ENCODE peak calls at places on chromosomes 11 and 22, in four cellular contexts. W, X, G and V are unnamed samples.

GRCh38 chr11:104556606-104557301 is 341.5 kb downstream of the CASP12 start:
- DNase-seq in G (no peak), W (no peak), X (no peak), V (no peak)

GRCh38 chr11:126465573-126466287 is 110.2 kb downstream of the ST3GAL4 start:
- DNase-seq in W (no peak), X (no peak), G (no peak), V (no peak)

GRCh38 chr22:35961480-35961902 is 67.1 kb downstream of the RBFOX2 start:
- DNase-seq in G (no peak), W (peak; percentile 86), X (peak; percentile 96), V (peak; percentile 13)

GRCh38 chr11:6635082-6635932 is 16.1 kb upstream of the TPP1 start:
- DNase-seq in G (no peak), W (no peak), X (no peak), V (no peak)

GRCh38 chr22:17501679-17502285 is 61.5 kb upstream of the SLC25A18 start:
- DNase-seq in G (peak; percentile 73), X (peak; percentile 81), W (peak; percentile 67), V (no peak)

GRCh38 chr11:32706985-32707736 is 87.3 kb downstream of the CCDC73 start:
- DNase-seq in G (peak; percentile 85), W (no peak), X (no peak), V (no peak)

GRCh38 chr11:73100578-73100977 is 41.5 kb downstream of the FCHSD2 start:
- DNase-seq in X (peak; percentile 65), W (no peak), G (no peak), V (no peak)

GRCh38 chr11:86064236-86064803 is 4.6 kb downstream of the PICALM start:
- DNase-seq in G (peak; percentile 35), W (no peak), X (no peak), V (no peak)

GRCh38 chr11:68843703-68844312 is 2.1 kb upstream of the CPT1A start:
- DNase-seq in W (peak; percentile 57), G (peak; percentile 89), X (peak; percentile 92), V (no peak)

GRCh38 chr11:73386026-73386425 is 9.8 kb downstream of the RELT start:
- DNase-seq in X (no peak), G (no peak), W (no peak), V (no peak)

GRCh38 chr22:50271519-50271970 is 1.4 kb upstream of the MAPK11 start:
- DNase-seq in G (peak; percentile 56), W (peak; percentile 96), X (peak; percentile 69), V (no peak)

GRCh38 chr11:77506857-77507256 is 33.0 kb upstream of the PAK1 start:
- DNase-seq in G (peak; percentile 96), X (no peak), W (no peak), V (no peak)

GRCh38 chr11:15714641-15715399 is 600.1 kb downstream of the INSC start:
- DNase-seq in X (no peak), G (no peak), W (no peak), V (no peak)

GRCh38 chr22:45473626-45474237 is 29.0 kb upstream of the FBLN1 start:
- DNase-seq in G (no peak), W (peak; percentile 27), X (no peak), V (no peak)

GRCh38 chr11:70719516-70719915 is 321.2 kb downstream of the CTTN start:
- DNase-seq in X (no peak), G (no peak), W (no peak), V (no peak)

GRCh38 chr11:68691402-68691784 is 7.0 kb downstream of the GAL start:
- DNase-seq in W (no peak), G (no peak), X (no peak), V (no peak)

GRCh38 chr11:114284914-114285313 is 11.3 kb upstream of the NNMT start:
- DNase-seq in W (no peak), G (no peak), X (no peak), V (no peak)

GRCh38 chr11:109309153-109309552 is 112.8 kb upstream of the C11orf87 start:
- DNase-seq in G (peak; percentile 14), X (no peak), W (no peak), V (no peak)

GRCh38 chr11:1117970-1118369 is 39.8 kb upstream of the MUC5AC start:
- DNase-seq in G (no peak), W (no peak), X (no peak), V (no peak)

GRCh38 chr11:8342821-8343681 is 79.4 kb upstream of the LMO1 start:
- DNase-seq in W (no peak), X (no peak), G (peak; percentile 79), V (no peak)

GRCh38 chr22:48459259-48459658 is 1368.4 kb downstream of the BRD1 start:
- DNase-seq in X (no peak), W (no peak), G (no peak), V (no peak)

GRCh38 chr11:37504066-37504611 is 906.1 kb upstream of the RAG2 start:
- DNase-seq in G (peak; percentile 92), W (peak; percentile 46), X (peak; percentile 0), V (no peak)

GRCh38 chr11:92048415-92048814 is 176.2 kb upstream of the FAT3 start:
- DNase-seq in G (no peak), W (no peak), X (no peak), V (no peak)

GRCh38 chr22:37178350-37179125 is 9.5 kb downstream of the C1QTNF6 start:
- DNase-seq in W (peak; percentile 85), X (no peak), G (no peak), V (no peak)

GRCh38 chr11:31641477-31642062 is 132.0 kb downstream of the ELP4 start:
- DNase-seq in G (peak; percentile 70), W (peak; percentile 74), X (peak; percentile 86), V (no peak)

GRCh38 chr11:10498022-10498400 is 42.9 kb downstream of the AMPD3 start:
- DNase-seq in G (no peak), X (no peak), W (no peak), V (no peak)

GRCh38 chr11:130527648-130528300 is 79.3 kb downstream of the ADAMTS15 start:
- DNase-seq in X (no peak), G (peak; percentile 61), W (no peak), V (peak; percentile 60)

GRCh38 chr22:50303848-50304527 is 3.5 kb downstream of the PLXNB2 start:
- DNase-seq in X (peak; percentile 71), W (peak; percentile 33), G (peak; percentile 50), V (no peak)

GRCh38 chr22:45583504-45583903 is 80.8 kb downstream of the FBLN1 start:
- DNase-seq in W (no peak), G (no peak), X (no peak), V (no peak)

GRCh38 chr11:13668957-13669521 is 571 bp downstream of the FAR1 start:
- DNase-seq in G (peak; percentile 37), X (peak; percentile 49), W (no peak), V (no peak)

GRCh38 chr11:105861225-105861624 is 160.8 kb downstream of the MSANTD4 start:
- DNase-seq in G (peak; percentile 48), W (no peak), X (peak; percentile 47), V (no peak)

GRCh38 chr11:31844351-31844750 is 33.2 kb upstream of the PAX6 start:
- DNase-seq in G (no peak), W (no peak), X (no peak), V (no peak)

GRCh38 chr22:39239561-39240423 is 5.0 kb downstream of the PDGFB start:
- DNase-seq in X (no peak), W (no peak), G (peak; percentile 80), V (no peak)

GRCh38 chr11:10204021-10204420 is 90.0 kb downstream of the SBF2 start:
- DNase-seq in W (no peak), X (peak; percentile 31), G (no peak), V (no peak)

GRCh38 chr22:49899530-49899929 is 18.7 kb downstream of the ALG12 start:
- DNase-seq in G (no peak), W (no peak), X (no peak), V (no peak)

GRCh38 chr22:18000441-18001039 is 23.8 kb downstream of the MICAL3 start:
- DNase-seq in G (peak; percentile 9), X (peak; percentile 72), W (peak; percentile 63), V (no peak)

GRCh38 chr11:65479184-65480145 is 19.4 kb upstream of the MALAT1 start:
- DNase-seq in W (peak; percentile 74), X (peak; percentile 83), G (no peak), V (no peak)
- TF ChIP-seq CTCF in W (peak; percentile 48), X (peak; percentile 60), G (peak; percentile 53), V (peak; percentile 41)

GRCh38 chr22:19740586-19740985 is 17.2 kb downstream of the GP1BB start:
- DNase-seq in G (no peak), X (no peak), W (no peak), V (no peak)
- H3K27me3 ChIP-seq in G (no peaks in the 10 kb centered on the region), X (no peaks in the 10 kb centered on the region), W (no peaks in the 10 kb centered on the region), V (no peaks in the 10 kb centered on the region)

GRCh38 chr11:122723106-122723505 is 67.6 kb downstream of the UBASH3B start:
- DNase-seq in W (no peak), G (no peak), X (no peak), V (no peak)
- TF ChIP-seq CTCF in W (no peak), G (no peak), X (no peak), V (no peak)

GRCh38 chr11:121132211-121132976 is 31.4 kb downstream of the TECTA start:
- DNase-seq in X (no peak), G (peak; percentile 74), W (no peak), V (no peak)

GRCh38 chr11:121131656-121132055 is 30.6 kb downstream of the TECTA start:
- DNase-seq in X (no peak), W (no peak), G (no peak), V (no peak)

GRCh38 chr11:121134758-121135312 is 33.8 kb downstream of the TECTA start:
- DNase-seq in G (no peak), W (no peak), X (no peak), V (no peak)

GRCh38 chr11:121129362-121130340 is 28.6 kb downstream of the TECTA start:
- DNase-seq in W (no peak), G (peak; percentile 21), X (no peak), V (no peak)

DNA sequence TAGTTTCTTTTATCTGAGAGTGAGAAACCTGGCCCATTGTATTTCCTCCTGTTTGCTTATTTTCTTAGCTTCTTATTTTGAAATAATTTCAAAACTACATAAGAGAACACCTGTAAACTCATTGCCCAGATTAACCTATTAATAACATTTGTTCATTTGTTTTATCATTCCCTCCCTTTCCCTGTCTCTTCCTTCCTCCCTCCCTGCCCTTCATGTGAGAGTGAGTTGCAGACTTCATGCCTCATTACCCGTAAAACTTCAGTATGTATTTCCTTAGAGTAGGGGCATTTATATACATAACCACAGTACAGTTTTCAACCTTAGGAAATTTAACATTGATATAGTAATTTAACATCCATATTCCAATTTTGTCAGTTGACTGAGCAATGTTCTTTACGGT is 32.0 kb downstream of the TECTA start:
- DNase-seq in X (no peak), W (no peak), G (no peak), V (no peak)
- H3K27me3 ChIP-seq in X (no peaks in the 10 kb centered on the region), W (no peaks in the 10 kb centered on the region), G (peaks cover 14% of the 10 kb centered on the region), V (no peaks in the 10 kb centered on the region)

GRCh38 chr11:95067828-95068244 is 1.1 kb downstream of the SRSF8 start:
- DNase-seq in X (no peak), G (no peak), W (no peak), V (no peak)

GRCh38 chr11:95065336-95065735 is 1.4 kb upstream of the SRSF8 start:
- DNase-seq in X (no peak), G (no peak), W (no peak), V (no peak)

GRCh38 chr11:95066721-95067041 is at the start of gene SRSF8:
- DNase-seq in X (no peak), W (no peak), G (no peak), V (no peak)

GRCh38 chr11:95068549-95068948 is 1.8 kb downstream of the SRSF8 start:
- DNase-seq in W (peak; percentile 67), G (peak; percentile 97), X (peak; percentile 53), V (peak; percentile 69)

GRCh38 chr11:95067042-95067827 is 516 bp downstream of the SRSF8 start:
- DNase-seq in W (peak; percentile 85), X (peak; percentile 86), G (peak; percentile 87), V (peak; percentile 93)
- TF ChIP-seq CTCF in W (peak; percentile 52), X (no peak), G (peak; percentile 46), V (peak; percentile 71)